ENCODE peak calls at places on chromosomes 7 and 10, in five cellular contexts. One of them, this sample, is unnamed.

GRCh38 chr7:114086491-114086905 is 167.7 kb upstream of the PPP1R3A start:
- DNase-seq in adrenal gland: peak; percentile 6
- DNase-seq in HCT116: no peak
- DNase-seq in AG10803: no peak
- DNase-seq in SK-N-SH: no peak
- DNase-seq in this sample: no peak

GRCh38 chr7:24392774-24393173 is 108.8 kb downstream of the NPY start:
- DNase-seq in adrenal gland: no peak
- DNase-seq in HCT116: no peak
- DNase-seq in AG10803: no peak
- DNase-seq in SK-N-SH: no peak
- DNase-seq in this sample: no peak

GRCh38 chr7:113093561-113093960 is 6.9 kb upstream of the GPR85 start:
- DNase-seq in adrenal gland: no peak
- DNase-seq in HCT116: no peak
- DNase-seq in AG10803: no peak
- DNase-seq in SK-N-SH: no peak
- DNase-seq in this sample: no peak

GRCh38 chr10:70459771-70460490 is 18.4 kb upstream of the NODAL start:
- DNase-seq in adrenal gland: no peak
- DNase-seq in HCT116: no peak
- DNase-seq in AG10803: no peak
- DNase-seq in SK-N-SH: no peak
- DNase-seq in this sample: no peak

GRCh38 chr7:125899577-125899976 is 970.0 kb upstream of the POT1 start:
- DNase-seq in adrenal gland: no peak
- DNase-seq in HCT116: no peak
- DNase-seq in AG10803: no peak
- DNase-seq in SK-N-SH: no peak
- DNase-seq in this sample: no peak

GRCh38 chr7:154777023-154777422 is 225.9 kb downstream of the PAXIP1 start:
- DNase-seq in adrenal gland: no peak
- DNase-seq in HCT116: peak; percentile 12
- DNase-seq in AG10803: peak; percentile 3
- DNase-seq in SK-N-SH: peak; percentile 58
- DNase-seq in this sample: peak; percentile 0

GRCh38 chr10:123999956-124000615 is 93.3 kb downstream of the CHST15 start:
- DNase-seq in adrenal gland: no peak
- DNase-seq in HCT116: no peak
- DNase-seq in AG10803: no peak
- DNase-seq in SK-N-SH: peak; percentile 17
- DNase-seq in this sample: no peak

GRCh38 chr7:4683043-4683883 is 1.2 kb downstream of the FOXK1 start:
- DNase-seq in adrenal gland: no peak
- DNase-seq in HCT116: no peak
- DNase-seq in AG10803: no peak
- DNase-seq in SK-N-SH: peak; percentile 62
- DNase-seq in this sample: no peak

GRCh38 chr7:76142861-76143260 is 58.8 kb upstream of the SRRM3 start:
- DNase-seq in adrenal gland: no peak
- DNase-seq in HCT116: no peak
- DNase-seq in AG10803: no peak
- DNase-seq in SK-N-SH: no peak
- DNase-seq in this sample: no peak

GRCh38 chr7:39504963-39505362 is 61.2 kb upstream of the YAE1 start:
- DNase-seq in adrenal gland: peak; percentile 75
- DNase-seq in HCT116: peak; percentile 3
- DNase-seq in AG10803: peak; percentile 17
- DNase-seq in SK-N-SH: no peak
- DNase-seq in this sample: peak; percentile 65

GRCh38 chr10:93147281-93147680 is 73.6 kb downstream of the CYP26A1 start:
- DNase-seq in adrenal gland: no peak
- DNase-seq in HCT116: no peak
- DNase-seq in AG10803: no peak
- DNase-seq in SK-N-SH: no peak
- DNase-seq in this sample: no peak

GRCh38 chr10:58143944-58144343 is 123.8 kb downstream of the IPMK start:
- DNase-seq in adrenal gland: no peak
- DNase-seq in HCT116: no peak
- DNase-seq in AG10803: no peak
- DNase-seq in SK-N-SH: no peak
- DNase-seq in this sample: peak; percentile 33
- TF ChIP-seq CTCF in adrenal gland: no peak
- TF ChIP-seq CTCF in HCT116: no peak
- TF ChIP-seq CTCF in AG10803: no peak
- TF ChIP-seq CTCF in SK-N-SH: no peak
- TF ChIP-seq CTCF in this sample: no peak

GRCh38 chr10:122630526-122630925 is 69.1 kb downstream of the C10orf120 start:
- DNase-seq in adrenal gland: no peak
- DNase-seq in HCT116: no peak
- DNase-seq in AG10803: no peak
- DNase-seq in SK-N-SH: no peak
- DNase-seq in this sample: no peak
- H3K4me3 ChIP-seq in adrenal gland: no peak overlapping the region
- H3K4me3 ChIP-seq in HCT116: no peak overlapping the region
- H3K4me3 ChIP-seq in AG10803: no peak overlapping the region
- H3K4me3 ChIP-seq in SK-N-SH: no peak overlapping the region
- H3K4me3 ChIP-seq in this sample: no peak overlapping the region

GRCh38 chr10:42866115-42866995 is 83.8 kb downstream of the BMS1 start:
- DNase-seq in adrenal gland: peak; percentile 89
- DNase-seq in HCT116: peak; percentile 47
- DNase-seq in AG10803: peak; percentile 60
- DNase-seq in SK-N-SH: peak; percentile 92
- DNase-seq in this sample: peak; percentile 75
- TF ChIP-seq CTCF in adrenal gland: peak; percentile 68
- TF ChIP-seq CTCF in HCT116: peak; percentile 72
- TF ChIP-seq CTCF in AG10803: peak; percentile 55
- TF ChIP-seq CTCF in SK-N-SH: peak; percentile 67
- TF ChIP-seq CTCF in this sample: peak; percentile 62

GRCh38 chr7:107999814-108000560 is 3.0 kb downstream of the LAMB1 start:
- DNase-seq in adrenal gland: no peak
- DNase-seq in HCT116: no peak
- DNase-seq in AG10803: peak; percentile 52
- DNase-seq in SK-N-SH: no peak
- DNase-seq in this sample: peak; percentile 57
- H3K4me3 ChIP-seq in adrenal gland: no peak overlapping the region
- H3K4me3 ChIP-seq in HCT116: no peak overlapping the region
- H3K4me3 ChIP-seq in AG10803: no peak overlapping the region
- H3K4me3 ChIP-seq in SK-N-SH: peak overlapping the region; percentile 92
- H3K4me3 ChIP-seq in this sample: peak overlapping the region; percentile 79

GRCh38 chr10:73910401-73910763 is 550 bp upstream of the PLAU start:
- DNase-seq in adrenal gland: no peak
- DNase-seq in HCT116: no peak
- DNase-seq in AG10803: no peak
- DNase-seq in SK-N-SH: peak; percentile 56
- DNase-seq in this sample: no peak
- TF ChIP-seq CTCF in adrenal gland: no peak
- TF ChIP-seq CTCF in HCT116: peak; percentile 29
- TF ChIP-seq CTCF in AG10803: no peak
- TF ChIP-seq CTCF in SK-N-SH: no peak
- TF ChIP-seq CTCF in this sample: no peak

GRCh38 chr10:112677689-112678088 is 230.7 kb downstream of the VTI1A start:
- DNase-seq in adrenal gland: peak; percentile 55
- DNase-seq in HCT116: no peak
- DNase-seq in AG10803: no peak
- DNase-seq in SK-N-SH: peak; percentile 51
- DNase-seq in this sample: no peak

GRCh38 chr10:112678581-112678980 is 231.6 kb downstream of the VTI1A start:
- DNase-seq in adrenal gland: no peak
- DNase-seq in HCT116: no peak
- DNase-seq in AG10803: no peak
- DNase-seq in SK-N-SH: no peak
- DNase-seq in this sample: no peak

GRCh38 chr10:112679392-112679791 is 232.4 kb downstream of the VTI1A start:
- DNase-seq in adrenal gland: no peak
- DNase-seq in HCT116: no peak
- DNase-seq in AG10803: no peak
- DNase-seq in SK-N-SH: no peak
- DNase-seq in this sample: no peak

GRCh38 chr10:112680586-112680985 is 233.6 kb downstream of the VTI1A start:
- DNase-seq in adrenal gland: no peak
- DNase-seq in HCT116: no peak
- DNase-seq in AG10803: no peak
- DNase-seq in SK-N-SH: no peak
- DNase-seq in this sample: no peak

DNA sequence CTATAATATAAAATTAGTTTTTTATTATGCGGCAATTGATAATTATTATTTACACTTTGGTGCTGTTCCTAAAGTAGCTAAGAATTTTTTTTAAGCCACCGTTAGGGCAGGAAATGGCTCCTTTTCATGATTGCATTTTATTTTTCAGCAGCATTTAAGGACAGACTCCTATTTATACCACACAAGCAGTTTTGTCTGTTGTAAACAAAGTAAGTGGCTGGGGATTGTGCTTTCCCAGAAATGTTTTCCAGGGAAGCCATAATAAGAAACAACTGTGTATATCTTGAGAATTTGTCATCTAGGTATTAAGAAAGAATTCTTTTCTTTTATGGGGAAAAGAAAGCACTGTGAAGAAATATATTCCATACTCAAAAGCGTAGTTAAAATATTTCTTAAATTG is 232.0 kb downstream of the VTI1A start:
- DNase-seq in adrenal gland: no peak
- DNase-seq in HCT116: no peak
- DNase-seq in AG10803: peak; percentile 40
- DNase-seq in SK-N-SH: no peak
- DNase-seq in this sample: no peak
- H3K4me3 ChIP-seq in adrenal gland: no peak overlapping the region
- H3K4me3 ChIP-seq in HCT116: no peak overlapping the region
- H3K4me3 ChIP-seq in AG10803: no peak overlapping the region
- H3K4me3 ChIP-seq in SK-N-SH: no peak overlapping the region
- H3K4me3 ChIP-seq in this sample: no peak overlapping the region

DNA sequence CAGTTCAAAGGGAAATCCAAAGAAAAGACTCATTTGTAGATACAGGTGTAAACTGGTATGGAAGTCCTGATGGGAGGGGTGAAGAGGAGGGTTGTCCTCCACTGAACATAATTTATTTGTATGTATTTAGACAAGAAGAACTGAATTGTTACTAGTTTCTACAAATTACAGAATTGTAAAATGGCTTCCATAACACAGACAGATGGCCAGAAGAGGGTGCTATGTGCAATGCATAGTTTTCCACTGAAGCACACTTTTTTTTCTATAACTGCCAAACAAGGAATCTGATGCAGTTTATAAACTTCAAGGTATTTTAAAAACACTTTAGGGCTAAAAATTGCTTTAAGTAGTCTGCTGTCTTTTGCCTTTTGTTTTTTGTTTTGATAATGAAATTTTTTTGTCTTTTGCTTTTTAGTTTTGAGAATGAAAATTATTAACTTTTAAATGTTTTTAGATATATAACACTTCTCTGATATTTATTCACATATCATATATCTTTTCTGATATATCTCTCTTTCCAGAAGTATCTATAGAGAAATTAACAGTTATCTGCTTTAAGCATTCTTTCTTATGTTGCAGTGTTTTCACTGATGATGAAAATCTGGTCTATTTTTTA is 58.5 kb downstream of the PHYHIPL start:
- DNase-seq in adrenal gland: peak; percentile 34
- DNase-seq in HCT116: peak; percentile 44
- DNase-seq in AG10803: peak; percentile 55
- DNase-seq in SK-N-SH: no peak
- DNase-seq in this sample: peak; percentile 67
- TF ChIP-seq CTCF in adrenal gland: peak; percentile 29
- TF ChIP-seq CTCF in HCT116: peak; percentile 70
- TF ChIP-seq CTCF in AG10803: peak; percentile 79
- TF ChIP-seq CTCF in SK-N-SH: peak; percentile 82
- TF ChIP-seq CTCF in this sample: peak; percentile 58